ENCODE peak calls at places on chromosomes 3 and 15, in ten cellular contexts. I, N, X, V, S, J, C, O, Q and M are unnamed samples.

GRCh38 chr3:40827942-40828688 is 303.4 kb downstream of the ZNF621 start:
- DNase-seq in Q (no peak), I (peak; percentile 41), N (peak; percentile 25), J (peak; percentile 5), S (peak; percentile 55), C (no peak), O (peak; percentile 40), V (peak; percentile 51), X (no peak), M (no peak)

GRCh38 chr3:5974637-5975322 is 787.3 kb downstream of the EDEM1 start:
- DNase-seq in Q (no peak), N (no peak), O (no peak), S (no peak), J (no peak), C (no peak), I (no peak), X (no peak), V (no peak), M (no peak)

GRCh38 chr3:177357352-177358084 is 160.2 kb upstream of the TBL1XR1 start:
- DNase-seq in S (peak; percentile 78), C (no peak), O (peak; percentile 61), Q (peak; percentile 29), N (peak; percentile 73), I (peak; percentile 73), J (no peak), X (no peak), V (no peak), M (no peak)

GRCh38 chr3:100893590-100893989 is 99.6 kb downstream of the ABI3BP start:
- DNase-seq in Q (no peak), O (no peak), I (peak; percentile 62), C (no peak), X (no peak), S (no peak), N (no peak), V (no peak), J (peak; percentile 18), M (no peak)

GRCh38 chr15:31255732-31256384 is 70.8 kb upstream of the KLF13 start:
- DNase-seq in V (no peak), C (no peak), N (peak; percentile 61), O (no peak), J (no peak), S (no peak), I (no peak), X (no peak), Q (no peak), M (no peak)

GRCh38 chr15:80596521-80596976 is 98.6 kb upstream of the ABHD17C start:
- DNase-seq in S (peak; percentile 72), N (peak; percentile 54), X (no peak), J (no peak), Q (no peak), O (no peak), V (no peak), C (no peak), I (peak; percentile 85), M (no peak)

GRCh38 chr3:42680806-42681205 is 4.5 kb upstream of the KLHL40 start:
- DNase-seq in V (no peak), C (no peak), O (no peak), S (no peak), N (no peak), X (no peak), J (no peak), Q (no peak), I (no peak), M (no peak)

GRCh38 chr3:139113766-139114165 is 69.1 kb upstream of the PRR23C start:
- DNase-seq in O (no peak), C (peak; percentile 19), Q (no peak), I (no peak), S (no peak), N (no peak), J (no peak), X (no peak), V (no peak), M (no peak)

GRCh38 chr15:39748276-39748675 is 34.4 kb downstream of the FSIP1 start:
- DNase-seq in S (no peak), O (peak; percentile 19), Q (no peak), J (no peak), I (peak; percentile 63), V (no peak), C (no peak), N (no peak), X (no peak), M (no peak)

GRCh38 chr3:81470416-81470978 is 290.9 kb downstream of the GBE1 start:
- DNase-seq in J (no peak), I (no peak), C (no peak), X (no peak), V (no peak), Q (no peak), N (no peak), O (no peak), S (no peak), M (no peak)

GRCh38 chr15:32870240-32871033 is 152.6 kb downstream of the GREM1 start:
- DNase-seq in S (peak; percentile 68), N (no peak), O (no peak), I (peak; percentile 77), V (no peak), C (no peak), Q (no peak), X (no peak), J (no peak), M (no peak)

GRCh38 chr3:124619887-124620599 is 110.2 kb upstream of the UMPS start:
- DNase-seq in C (no peak), J (no peak), Q (no peak), X (no peak), I (no peak), O (no peak), N (no peak), V (no peak), S (no peak), M (no peak)

GRCh38 chr3:55014081-55014480 is 86.2 kb upstream of the LRTM1 start:
- DNase-seq in N (no peak), I (no peak), X (no peak), J (no peak), V (no peak), O (no peak), C (no peak), S (no peak), Q (no peak), M (no peak)

GRCh38 chr3:123767020-123767394 is 117.1 kb downstream of the MYLK start:
- DNase-seq in Q (no peak), V (no peak), J (no peak), X (no peak), I (no peak), C (no peak), N (peak; percentile 15), O (no peak), S (no peak), M (no peak)

GRCh38 chr3:170355738-170356595 is 1.5 kb upstream of the SKIL start:
- DNase-seq in X (peak; percentile 72), N (peak; percentile 43), V (peak; percentile 54), Q (peak; percentile 33), C (no peak), O (peak; percentile 55), J (peak; percentile 47), S (peak; percentile 63), I (no peak), M (peak; percentile 47)

GRCh38 chr3:12994607-12995388 is 78.4 kb downstream of the IQSEC1 start:
- DNase-seq in S (peak; percentile 94), J (peak; percentile 90), N (peak; percentile 88), O (peak; percentile 90), I (peak; percentile 89), X (peak; percentile 92), C (peak; percentile 81), Q (peak; percentile 84), V (peak; percentile 90), M (peak; percentile 91)

GRCh38 chr3:38519651-38520050 is 23.5 kb downstream of the EXOG start:
- DNase-seq in I (no peak), C (peak; percentile 72), S (no peak), J (no peak), X (no peak), Q (no peak), V (no peak), N (no peak), O (no peak), M (no peak)

GRCh38 chr3:66991478-66991877 is 6.6 kb upstream of the KBTBD8 start:
- DNase-seq in V (no peak), X (no peak), J (no peak), C (no peak), S (no peak), O (no peak), N (no peak), I (peak; percentile 31), Q (no peak), M (no peak)

GRCh38 chr15:100439566-100439965 is 89.2 kb downstream of the CERS3 start:
- DNase-seq in C (no peak), V (no peak), I (no peak), O (no peak), N (no peak), X (no peak), Q (no peak), J (no peak), S (no peak), M (no peak)
- H3K27ac ChIP-seq in C (no peak overlapping the region), V (no peak overlapping the region), I (no peak overlapping the region), O (no peak overlapping the region), N (no peak overlapping the region), X (no peak overlapping the region), Q (no peak overlapping the region), J (no peak overlapping the region), S (no peak overlapping the region), M (no peak overlapping the region)

DNA sequence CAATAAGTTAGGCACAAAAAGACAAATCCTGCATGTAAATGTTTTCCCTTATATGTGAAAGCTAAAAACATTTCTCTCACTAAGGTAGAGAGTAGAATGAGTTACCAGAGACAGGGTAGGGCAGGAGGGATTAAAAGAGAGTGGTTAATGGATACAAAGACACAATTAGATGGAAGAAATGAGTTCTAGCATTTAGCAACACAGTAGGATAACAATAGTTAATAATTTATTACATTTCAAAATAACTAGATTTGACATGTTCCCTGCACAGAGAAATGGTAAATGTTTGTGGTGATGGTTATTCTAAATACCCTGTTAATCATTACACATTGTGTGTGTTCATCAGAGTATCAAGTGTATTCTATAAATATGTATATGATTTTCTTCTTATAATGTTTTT is 1400.7 kb downstream of the OTOL1 start:
- DNase-seq in O (no peak), X (no peak), J (no peak), S (no peak), C (no peak), Q (no peak), V (no peak), I (no peak), N (no peak), M (no peak)
- H3K27ac ChIP-seq in O (no peak overlapping the region), X (no peak overlapping the region), J (no peak overlapping the region), S (no peak overlapping the region), C (no peak overlapping the region), Q (no peak overlapping the region), V (no peak overlapping the region), I (no peak overlapping the region), N (no peak overlapping the region), M (no peak overlapping the region)

DNA sequence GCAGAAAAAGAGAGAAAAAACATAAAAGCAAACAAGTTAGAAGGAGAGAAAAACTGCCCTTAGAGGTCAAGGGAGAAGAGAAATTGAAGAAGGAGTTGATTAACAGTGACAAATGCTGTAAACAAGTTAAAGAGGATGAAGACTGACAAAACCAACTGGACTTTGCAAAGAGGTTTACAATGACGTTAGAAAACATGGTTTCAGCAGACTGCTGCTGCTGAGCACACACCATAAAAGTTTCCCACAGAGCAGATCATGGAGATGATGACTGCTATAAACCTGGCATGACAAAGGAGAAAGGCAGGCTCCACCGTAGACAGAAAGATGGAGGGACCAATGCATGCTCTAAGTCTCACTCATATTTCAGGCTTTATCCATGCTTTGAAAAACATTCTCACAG is 78.7 kb downstream of the POLQ start:
- DNase-seq in Q (no peak), J (no peak), V (no peak), O (no peak), C (no peak), N (no peak), X (no peak), S (no peak), I (no peak), M (no peak)
- H3K27ac ChIP-seq in Q (no peak overlapping the region), J (no peak overlapping the region), V (no peak overlapping the region), O (no peak overlapping the region), C (no peak overlapping the region), N (no peak overlapping the region), X (no peak overlapping the region), S (no peak overlapping the region), I (no peak overlapping the region), M (no peak overlapping the region)

GRCh38 chr15:76176059-76176458 is 116.3 kb downstream of the TMEM266 start:
- DNase-seq in V (no peak), O (no peak), J (no peak), Q (no peak), C (no peak), S (no peak), N (no peak), X (no peak), I (no peak), M (no peak)
- H3K27ac ChIP-seq in V (no peak overlapping the region), O (no peak overlapping the region), J (no peak overlapping the region), Q (no peak overlapping the region), C (no peak overlapping the region), S (no peak overlapping the region), N (no peak overlapping the region), X (no peak overlapping the region), I (no peak overlapping the region), M (no peak overlapping the region)